ENCODE peak calls at places on chromosomes 4 and X, in seven cellular contexts. D is GM23248, V is DMS153, N is left cardiac atrium, Z is psoas muscle, Q is Daoy, U is HS-27A. G is an unnamed sample.

GRCh38 chrX:77953708-77954107 is 15.7 kb downstream of the PGAM4 start:
- DNase-seq in Z (no peak), D (peak), Q (no peak), N (no peak), V (no peak), U (no peak), G (no peak)

GRCh38 chr4:109302366-109303140 is at the start of gene COL25A1:
- DNase-seq in N (peak), V (no peak), Z (peak), U (peak), Q (peak), D (peak), G (no peak)

GRCh38 chr4:122643257-122643656 is 22.4 kb upstream of the IL21 start:
- DNase-seq in V (no peak), Z (no peak), N (no peak), D (no peak), Q (no peak), U (no peak), G (no peak)

GRCh38 chrX:24081661-24082154 is 27.0 kb downstream of the EIF2S3 start:
- DNase-seq in D (peak), N (peak), Z (peak), U (peak), V (peak), Q (peak), G (peak)

GRCh38 chr4:78569291-78569821 is 17.8 kb downstream of the ANXA3 start:
- DNase-seq in Q (peak), N (no peak), V (no peak), U (peak), D (peak), Z (no peak), G (no peak)

GRCh38 chr4:105594094-105595010 is 41.9 kb downstream of the ARHGEF38 start:
- DNase-seq in D (no peak), Q (no peak), Z (no peak), U (no peak), N (no peak), V (no peak), G (no peak)

GRCh38 chrX:9530848-9531274 is 66.0 kb downstream of the TBL1X start:
- DNase-seq in Q (peak), D (peak), V (peak), N (peak), Z (peak), U (peak), G (peak)

GRCh38 chr4:38943355-38943754 is 75.7 kb downstream of the FAM114A1 start:
- DNase-seq in N (peak), Z (peak), V (no peak), Q (no peak), U (no peak), D (no peak), G (peak)

GRCh38 chr4:146545102-146545501 is 23.4 kb upstream of the SLC10A7 start:
- DNase-seq in D (peak), Z (no peak), U (no peak), V (no peak), Q (no peak), N (no peak), G (no peak)

GRCh38 chrX:16807976-16808542 is 21.8 kb downstream of the TXLNG start:
- DNase-seq in D (peak), N (no peak), Q (no peak), Z (no peak), U (no peak), V (no peak), G (peak)

GRCh38 chr4:1309261-1310010 is 19.7 kb downstream of the MAEA start:
- DNase-seq in N (peak), U (no peak), D (peak), Q (peak), V (no peak), Z (peak), G (peak)

GRCh38 chr4:128850252-128850651 is 40.8 kb downstream of the JADE1 start:
- DNase-seq in Q (no peak), Z (no peak), V (no peak), U (no peak), N (no peak), D (no peak), G (no peak)

GRCh38 chrX:70470850-70471289 is 26.2 kb downstream of the DLG3 start:
- DNase-seq in V (no peak), U (no peak), Z (no peak), N (no peak), Q (peak), D (no peak), G (no peak)

GRCh38 chrX:144709841-144710240 is 537.5 kb upstream of the SPANXN1 start:
- DNase-seq in Q (no peak), Z (no peak), D (no peak), N (no peak), V (no peak), U (no peak), G (no peak)

GRCh38 chr4:122826596-122827257 is at the start of gene FGF2:
- DNase-seq in Z (peak), Q (peak), D (peak), N (peak), U (no peak), V (no peak), G (peak)

GRCh38 chr4:43693876-43694275 is 754.7 kb downstream of the KCTD8 start:
- DNase-seq in D (no peak), Z (no peak), N (no peak), V (no peak), U (no peak), Q (no peak), G (no peak)

GRCh38 chrX:153477039-153477438 is 6.7 kb upstream of the HAUS7 start:
- DNase-seq in Q (peak), D (peak), N (peak), Z (peak), U (no peak), V (no peak), G (no peak)

G was measured in gastrocnemius medialis.